ENCODE peak calls at places on chromosomes 16 and 17, in five cellular contexts. H is psoas muscle, Q is fibroblast of lung, Z is Panc1, F is neural progenitor cell. Y is an unnamed sample.

GRCh38 chr17:44219636-44220210 is at the start of gene UBTF:
- DNase-seq in Z (no peak), Q (peak), F (peak), H (peak), Y (peak)

GRCh38 chr17:58335779-58336455 is 7.3 kb upstream of the TSPOAP1 start:
- DNase-seq in F (no peak), Q (peak), H (no peak), Z (no peak), Y (no peak)

GRCh38 chr17:39633570-39634183 is 3.3 kb upstream of the STARD3 start:
- DNase-seq in Z (no peak), H (no peak), F (no peak), Q (no peak), Y (no peak)

GRCh38 chr16:79610771-79611170 is 10.2 kb upstream of the MAF start:
- DNase-seq in H (no peak), Q (peak), Z (no peak), F (no peak), Y (no peak)

GRCh38 chr16:50485232-50485631 is 63.0 kb upstream of the NKD1 start:
- DNase-seq in Z (no peak), H (no peak), F (no peak), Q (no peak), Y (no peak)

GRCh38 chr17:12415031-12415430 is 250.7 kb upstream of the MYOCD start:
- DNase-seq in Z (no peak), F (no peak), H (no peak), Q (peak), Y (peak)

GRCh38 chr17:18339933-18340332 is 23.4 kb downstream of the SHMT1 start:
- DNase-seq in F (no peak), H (no peak), Z (no peak), Q (no peak), Y (no peak)

GRCh38 chr16:67882374-67883145 is 2.1 kb upstream of the NRN1L start:
- DNase-seq in F (no peak), Q (no peak), H (peak), Z (no peak), Y (no peak)

GRCh38 chr17:29180051-29180787 is at the start of gene MYO18A:
- DNase-seq in Z (no peak), H (peak), Q (peak), F (peak), Y (peak)

GRCh38 chr16:66842765-66843164 is 1.4 kb upstream of the CA7 start:
- DNase-seq in Z (no peak), H (no peak), F (no peak), Q (peak), Y (no peak)

GRCh38 chr16:59535298-59535697 is 801.2 kb upstream of the GOT2 start:
- DNase-seq in Q (no peak), F (no peak), Z (no peak), H (no peak), Y (no peak)

GRCh38 chr16:72946474-72947194 is 101.3 kb downstream of the ZFHX3 start:
- DNase-seq in F (no peak), Q (peak), Z (no peak), H (no peak), Y (no peak)

GRCh38 chr17:9973689-9974459 is 68.8 kb upstream of the RCVRN start:
- DNase-seq in F (no peak), H (no peak), Z (no peak), Q (peak), Y (no peak)

GRCh38 chr16:54928421-54929089 is 2.1 kb upstream of the IRX5 start:
- DNase-seq in F (peak), H (peak), Q (peak), Z (no peak), Y (peak)

GRCh38 chr16:1309888-1310831 is 724 bp downstream of the UBE2I start:
- DNase-seq in Z (no peak), Q (peak), F (no peak), H (peak), Y (no peak)

GRCh38 chr17:39861235-39861634 is 2.9 kb downstream of the IKZF3 start:
- DNase-seq in Q (no peak), H (no peak), Z (no peak), F (no peak), Y (no peak)

GRCh38 chr17:40303706-40304450 is 5.1 kb upstream of the RARA start:
- DNase-seq in Q (peak), F (no peak), Z (no peak), H (peak), Y (no peak)

GRCh38 chr17:143785-144281 is 6.5 kb downstream of the SCGB1C2 start:
- DNase-seq in Z (peak), H (peak), F (peak), Q (peak), Y (peak)

GRCh38 chr17:18262111-18262510 is 1.6 kb downstream of the MIEF2 start:
- DNase-seq in Q (no peak), F (no peak), Z (no peak), H (no peak), Y (no peak)

GRCh38 chr16:25941800-25942558 is 250.2 kb downstream of the HS3ST4 start:
- DNase-seq in Q (no peak), H (no peak), F (no peak), Z (no peak), Y (no peak)

GRCh38 chr16:46822270-46822669 is 8.7 kb downstream of the C16orf87 start:
- DNase-seq in Q (peak), H (no peak), Z (no peak), F (no peak), Y (no peak)

DNA sequence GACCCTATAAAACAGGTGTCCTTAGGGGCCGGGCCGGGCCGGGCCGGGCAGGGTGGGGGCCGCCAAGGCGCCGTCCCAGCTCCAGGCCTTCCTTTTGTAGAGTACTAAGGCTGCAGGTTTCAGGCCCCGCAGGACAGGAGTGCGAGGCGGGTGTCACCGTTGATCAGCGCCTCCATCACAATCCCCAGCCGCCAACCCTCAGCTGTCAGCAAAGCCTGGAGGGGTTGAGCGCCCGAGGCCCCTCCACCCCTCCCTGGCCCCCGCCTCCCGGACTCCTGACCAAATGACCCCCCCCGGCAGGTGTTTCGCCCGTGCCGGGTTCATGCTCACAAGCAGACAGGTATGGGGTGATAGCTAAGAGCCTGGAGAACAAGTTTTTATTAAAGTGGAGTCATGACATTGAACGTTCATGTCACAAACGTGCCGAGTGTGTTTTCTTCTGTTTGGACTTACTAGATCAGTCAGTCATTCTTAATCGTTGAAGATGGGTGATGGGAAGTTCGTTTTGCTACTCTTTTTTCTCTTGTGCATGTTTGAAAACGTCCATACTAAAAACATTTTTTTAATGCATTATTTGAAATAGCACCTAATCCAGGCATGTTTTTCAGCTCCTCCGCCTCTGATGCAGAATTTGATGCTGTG is 534 bp downstream of the ARL2BP start:
- DNase-seq in Q (peak), F (no peak), Z (no peak), H (peak), Y (peak)
- H3K27ac ChIP-seq in Q (peak), F (no peak), Z (peak), H (peak), Y (peak)

GRCh38 chr16:76639685-76640289 is 362.6 kb downstream of the CNTNAP4 start:
- DNase-seq in Z (no peak), Q (peak), H (no peak), F (peak), Y (peak)
- TF ChIP-seq CTCF in Z (peak), Q (peak), H (no peak), F (peak), Y (no peak)

DNA sequence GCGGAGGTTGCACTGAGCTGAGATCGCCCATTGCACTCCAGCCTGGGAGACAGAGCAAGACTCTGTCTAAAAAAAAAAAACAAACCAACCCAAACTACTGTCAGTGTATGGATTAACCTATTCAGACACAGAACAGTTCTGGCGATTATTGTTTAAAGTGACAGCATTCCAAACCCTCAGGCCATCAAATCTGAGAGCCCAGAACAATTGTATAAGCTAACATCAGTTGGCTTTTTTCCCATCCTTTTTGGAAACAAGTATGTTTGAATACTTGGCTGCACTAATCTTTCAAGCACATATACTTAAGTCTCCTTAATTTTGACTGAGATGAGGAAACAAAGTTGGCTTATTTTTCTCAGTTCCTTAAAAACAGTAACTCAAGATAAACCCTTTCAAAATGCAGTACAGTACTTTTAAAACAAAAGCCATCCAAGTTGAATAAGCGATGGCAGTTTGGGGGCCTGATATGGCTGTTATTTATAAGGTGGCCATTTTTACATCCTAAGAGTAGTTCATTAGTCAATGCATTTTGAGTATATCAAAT is 1.4 kb downstream of the ZSWIM7 start:
- DNase-seq in Z (no peak), F (no peak), H (no peak), Q (no peak), Y (no peak)
- H3K27ac ChIP-seq in Z (peak), F (no peak), H (peak), Q (no peak), Y (peak)

GRCh38 chr16:21277927-21278706 is at the start of gene CRYM:
- DNase-seq in H (peak), Z (no peak), Q (no peak), F (peak), Y (peak)
- TF ChIP-seq CTCF in H (peak), Z (peak), Q (peak), F (peak), Y (peak)

DNA sequence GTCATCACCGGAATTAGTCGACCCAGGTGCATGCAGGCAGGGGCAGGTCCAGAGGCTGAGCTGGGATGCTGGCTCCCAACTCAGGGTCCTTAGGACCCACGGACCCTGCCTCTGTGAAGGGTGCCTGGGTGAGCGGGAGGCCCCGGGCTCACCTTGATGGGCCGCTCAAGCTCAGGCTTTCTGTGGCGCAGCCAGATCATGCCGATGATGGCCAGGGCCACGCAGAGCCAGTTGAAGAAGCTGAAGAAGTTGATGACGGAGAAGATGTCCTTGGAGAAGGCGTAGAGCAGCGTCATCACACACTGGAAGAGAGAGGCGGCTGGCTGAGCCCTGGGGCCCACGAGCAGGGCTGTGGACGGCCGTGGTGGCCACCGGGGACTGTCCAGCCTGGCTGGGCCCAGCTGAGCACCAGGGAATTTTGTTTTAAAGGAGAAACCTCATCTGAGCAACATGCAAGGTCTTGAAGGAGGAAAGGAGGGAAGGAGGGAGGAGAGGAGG is 32.9 kb downstream of the SLC7A5 start:
- DNase-seq in H (no peak), Q (no peak), Z (no peak), F (no peak), Y (no peak)
- H3K27ac ChIP-seq in H (no peak), Q (no peak), Z (no peak), F (no peak), Y (peak)

DNA sequence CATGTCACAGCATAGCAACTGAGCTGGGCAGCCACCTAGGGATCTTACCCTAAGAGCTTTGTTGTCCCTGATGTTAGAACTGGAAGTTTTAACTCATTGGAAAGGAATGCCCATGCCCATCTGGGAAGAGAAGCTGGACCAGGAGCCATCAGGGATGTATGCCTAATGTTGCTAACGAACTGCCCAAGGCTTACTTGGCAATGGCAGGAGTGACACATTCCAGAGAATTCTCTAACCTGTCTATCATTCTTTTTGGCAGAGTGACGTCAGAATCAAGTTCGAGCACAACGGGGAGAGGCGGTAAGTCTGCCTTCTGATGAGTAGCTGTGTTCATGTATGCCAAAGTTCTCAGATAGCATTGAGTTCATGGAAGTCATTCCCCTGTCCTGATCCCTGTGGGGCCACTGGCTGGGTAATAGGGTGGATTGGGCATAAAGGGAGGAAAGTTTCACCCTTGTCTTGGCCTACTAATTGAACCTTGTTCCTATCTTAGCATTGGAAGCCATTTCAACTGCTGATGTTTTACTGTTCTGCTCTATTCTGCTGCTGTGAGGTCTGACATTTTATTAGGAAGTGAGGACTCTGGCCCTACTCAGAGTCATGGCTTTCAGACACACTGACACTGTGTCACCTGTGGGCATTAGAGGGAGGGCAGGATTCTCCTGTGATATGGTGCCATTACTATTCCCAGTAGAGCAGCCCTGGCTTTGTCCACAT is 23.7 kb downstream of the MAP3K3 start:
- DNase-seq in Z (no peak), F (no peak), Q (peak), H (no peak), Y (peak)
- TF ChIP-seq CTCF in Z (no peak), F (no peak), Q (no peak), H (no peak), Y (no peak)